ENCODE peak calls at places on chromosome 18, in seven cellular contexts. N is fibroblast of the aortic adventitia, L is mammary epithelial cell, X is A673, B is GM06990, D is spleen, R is IMR-90. V is an unnamed sample.

GRCh38 chr18:11040823-11041712 is 108.3 kb downstream of the PIEZO2 start:
- DNase-seq in X (peak; percentile 56), D (no peak), R (peak; percentile 69), L (peak; percentile 1), N (peak; percentile 76), B (no peak), V (peak; percentile 20)

GRCh38 chr18:31268985-31269406 is 49.0 kb upstream of the DSG1 start:
- DNase-seq in X (no peak), L (peak; percentile 74), R (no peak), B (no peak), D (no peak), N (no peak), V (peak; percentile 84)

GRCh38 chr18:9722691-9723090 is 14.6 kb downstream of the RAB31 start:
- DNase-seq in B (no peak), N (no peak), R (no peak), X (no peak), D (no peak), L (peak; percentile 71), V (peak; percentile 79)

GRCh38 chr18:10099539-10100140 is 185.8 kb downstream of the VAPA start:
- DNase-seq in X (no peak), N (no peak), R (peak; percentile 27), B (no peak), D (no peak), L (no peak), V (no peak)

GRCh38 chr18:8969639-8970378 is 132.7 kb upstream of the NDUFV2 start:
- DNase-seq in X (no peak), L (peak; percentile 45), N (peak; percentile 30), R (peak; percentile 62), B (no peak), D (no peak), V (no peak)

GRCh38 chr18:12287131-12287681 is 20.8 kb upstream of the TUBB6 start:
- DNase-seq in N (no peak), D (peak; percentile 64), B (no peak), X (no peak), R (no peak), L (peak; percentile 76), V (peak; percentile 60)

GRCh38 chr18:38011446-38011845 is 445.8 kb upstream of the CELF4 start:
- DNase-seq in X (no peak), L (no peak), D (no peak), N (no peak), R (no peak), B (no peak), V (no peak)

GRCh38 chr18:48216639-48217280 is 192.4 kb downstream of the ZBTB7C start:
- DNase-seq in B (no peak), L (no peak), N (no peak), D (no peak), R (no peak), X (no peak), V (no peak)

GRCh38 chr18:22094375-22094767 is 75.0 kb upstream of the GATA6 start:
- DNase-seq in X (peak; percentile 27), D (no peak), B (no peak), L (no peak), R (no peak), N (no peak), V (no peak)

GRCh38 chr18:70295192-70295522 is 6.3 kb downstream of the SOCS6 start:
- DNase-seq in D (no peak), N (no peak), B (no peak), L (no peak), X (no peak), R (no peak), V (no peak)

GRCh38 chr18:25650201-25650941 is 298.4 kb upstream of the ZNF521 start:
- DNase-seq in R (peak; percentile 97), D (no peak), L (peak; percentile 72), N (peak; percentile 84), X (no peak), B (no peak), V (no peak)

GRCh38 chr18:64994370-64994769 is 756.4 kb upstream of the CDH7 start:
- DNase-seq in L (no peak), X (no peak), N (no peak), R (no peak), D (no peak), B (no peak), V (no peak)

GRCh38 chr18:55906533-55906932 is 318.5 kb upstream of the TCF4 start:
- DNase-seq in D (no peak), N (no peak), B (no peak), X (no peak), L (no peak), R (no peak), V (peak; percentile 30)

GRCh38 chr18:75041586-75041985 is 167.4 kb downstream of the PTGR3 start:
- DNase-seq in L (peak; percentile 2), D (no peak), X (peak; percentile 40), N (peak; percentile 53), R (peak; percentile 50), B (no peak), V (peak; percentile 39)

GRCh38 chr18:37270046-37270665 is 295.4 kb downstream of the CELF4 start:
- DNase-seq in L (peak; percentile 36), N (peak; percentile 57), D (no peak), R (peak; percentile 52), B (no peak), X (peak; percentile 64), V (peak; percentile 66)

GRCh38 chr18:25349131-25349925 is 2.6 kb downstream of the ZNF521 start:
- DNase-seq in L (no peak), R (peak; percentile 69), N (peak; percentile 56), D (peak; percentile 81), B (no peak), X (no peak), V (no peak)

GRCh38 chr18:35634376-35634775 is 52.8 kb downstream of the GALNT1 start:
- DNase-seq in R (no peak), X (no peak), B (no peak), N (no peak), L (no peak), D (no peak), V (no peak)

GRCh38 chr18:50192903-50193795 is 1.8 kb downstream of the MYO5B start:
- DNase-seq in N (no peak), X (no peak), B (no peak), R (no peak), L (peak; percentile 57), D (no peak), V (peak; percentile 53)

GRCh38 chr18:74590606-74591005 is 7.1 kb upstream of the ZNF407 start:
- DNase-seq in R (no peak), D (no peak), B (no peak), L (no peak), X (no peak), N (no peak), V (no peak)

GRCh38 chr18:50806208-50806616 is 13.6 kb downstream of the MRO start:
- DNase-seq in B (no peak), N (no peak), X (no peak), R (no peak), D (peak; percentile 81), L (no peak), V (no peak)

GRCh38 chr18:5542393-5543035 is 1.3 kb downstream of the EPB41L3 start:
- DNase-seq in D (peak; percentile 73), B (no peak), R (peak; percentile 26), N (peak; percentile 37), X (peak; percentile 8), L (no peak), V (no peak)

GRCh38 chr18:35355140-35355618 is 11.0 kb upstream of the ZNF24 start:
- DNase-seq in R (peak; percentile 83), X (peak; percentile 75), D (peak; percentile 81), B (no peak), N (peak; percentile 89), L (peak; percentile 68), V (peak; percentile 81)

GRCh38 chr18:57027190-57027708 is 119.6 kb upstream of the BOD1L2 start:
- DNase-seq in L (no peak), X (no peak), R (no peak), N (no peak), D (no peak), B (no peak), V (no peak)

GRCh38 chr18:56711706-56712445 is 60.7 kb downstream of the WDR7 start:
- DNase-seq in R (no peak), X (no peak), L (no peak), D (no peak), B (no peak), N (peak; percentile 48), V (no peak)

GRCh38 chr18:23881778-23882177 is 132.8 kb upstream of the TTC39C start:
- DNase-seq in L (peak; percentile 72), D (no peak), X (no peak), N (no peak), B (no peak), R (no peak), V (no peak)

DNA sequence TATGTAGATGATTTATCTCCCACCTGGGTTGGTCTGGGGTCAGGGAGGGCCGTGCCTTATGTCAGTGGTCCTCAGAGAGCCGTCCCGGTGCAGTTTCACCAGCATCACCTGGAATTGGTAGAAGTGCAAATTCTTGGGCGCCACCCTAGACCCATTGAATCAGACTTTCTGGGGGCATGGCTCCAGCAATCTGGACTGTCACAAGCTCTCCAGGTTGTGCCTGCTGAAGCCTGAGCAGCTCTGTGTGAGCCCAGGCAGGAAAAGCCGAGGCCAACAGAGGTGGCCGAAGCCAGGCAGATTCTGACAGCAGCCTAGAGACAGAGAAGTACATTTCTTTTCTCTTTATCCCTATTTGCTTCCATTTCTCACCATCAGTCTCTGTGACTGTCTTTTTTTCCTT is 98.4 kb upstream of the SEC11C start:
- DNase-seq in X (no peak), R (no peak), B (no peak), N (no peak), D (peak; percentile 53), L (no peak), V (no peak)
- TF ChIP-seq CTCF in X (no peak), R (no peak), B (no peak), N (no peak), D (no peak), L (no peak), V (no peak)

GRCh38 chr18:58263055-58263732 is 219.2 kb downstream of the NEDD4L start:
- DNase-seq in X (peak; percentile 37), B (no peak), L (peak; percentile 84), N (no peak), R (peak; percentile 24), D (no peak), V (peak; percentile 85)

GRCh38 chr18:58266291-58266690 is 222.3 kb downstream of the NEDD4L start:
- DNase-seq in B (no peak), N (no peak), D (no peak), L (no peak), R (peak; percentile 62), X (no peak), V (peak; percentile 13)

GRCh38 chr18:58262581-58262980 is 218.6 kb downstream of the NEDD4L start:
- DNase-seq in N (no peak), X (no peak), L (no peak), R (no peak), B (no peak), D (no peak), V (no peak)

GRCh38 chr18:58264846-58265245 is 220.8 kb downstream of the NEDD4L start:
- DNase-seq in X (no peak), N (no peak), D (no peak), L (no peak), R (no peak), B (no peak), V (no peak)

GRCh38 chr18:58263733-58264469 is 219.9 kb downstream of the NEDD4L start:
- DNase-seq in X (no peak), L (no peak), R (peak; percentile 21), B (no peak), N (no peak), D (no peak), V (no peak)
- H3K4me3 ChIP-seq in X (no peak overlapping the region), L (peak overlapping the region; percentile 39), R (no peak overlapping the region), B (no peak overlapping the region), N (no peak overlapping the region), D (no peak overlapping the region), V (no peak overlapping the region)

GRCh38 chr18:62186656-62187542 is at the start of the genes PIGN and RELCH:
- DNase-seq in L (peak; percentile 99), B (peak; percentile 95), R (peak; percentile 98), D (peak; percentile 97), N (peak; percentile 99), X (peak; percentile 99), V (peak; percentile 99)
- TF ChIP-seq CTCF in L (no peak), B (no peak), R (no peak), D (peak; percentile 33), N (no peak), X (no peak), V (no peak)

GRCh38 chr18:63312731-63313408 is 6.7 kb downstream of the BCL2 start:
- DNase-seq in B (no peak), R (no peak), X (no peak), N (no peak), D (no peak), L (no peak), V (no peak)
- H3K4me3 ChIP-seq in B (peak overlapping the region; percentile 98), R (no peak overlapping the region), X (no peak overlapping the region), N (no peak overlapping the region), D (no peak overlapping the region), L (no peak overlapping the region), V (no peak overlapping the region)